ENCODE peak calls at places on chromosomes 6 and 20, in ten cellular contexts. L is endothelial cell; P is stimulated activated CD8-positive, alpha-beta memory T cell treated with anti-CD3 and anti-CD28 coated beads, Interleukin-15, amount 100 ng/mL, for 1 hour; M is fibroblast of the aortic adventitia; R is left cardiac atrium; T is effector memory CD8-positive, alpha-beta T cell; N is glutamatergic neuron; E is skeletal muscle cell; S is EH; J is HTR-8/SVneo. B is an unnamed sample.

GRCh38 chr20:34538671-34539123 is 19.8 kb upstream of the MAP1LC3A start:
- DNase-seq in T (peak), J (peak), E (no peak), L (peak), N (peak), S (peak), M (peak), P (no peak), R (peak), B (peak)

GRCh38 chr6:285030-285771 is 7.1 kb upstream of the DUSP22 start:
- DNase-seq in E (no peak), L (no peak), N (no peak), S (no peak), P (no peak), T (no peak), R (no peak), M (no peak), J (no peak), B (no peak)

GRCh38 chr20:33909331-33909921 is 84.3 kb upstream of the RALY start:
- DNase-seq in E (peak), L (no peak), M (peak), R (no peak), S (peak), J (peak), T (no peak), N (no peak), P (no peak), B (no peak)

GRCh38 chr20:50068041-50068651 is 44.8 kb downstream of the UBE2V1 start:
- DNase-seq in J (no peak), L (no peak), E (no peak), P (no peak), S (peak), M (no peak), R (no peak), N (peak), T (no peak), B (no peak)

GRCh38 chr20:51661609-51662178 is 106.5 kb downstream of the ATP9A start:
- DNase-seq in L (no peak), J (peak), R (no peak), N (no peak), E (no peak), S (peak), T (peak), P (no peak), M (peak), B (no peak)

GRCh38 chr20:11178946-11179654 is 505.3 kb upstream of the JAG1 start:
- DNase-seq in M (peak), L (no peak), J (peak), S (peak), R (no peak), T (no peak), E (no peak), N (no peak), P (no peak), B (no peak)

GRCh38 chr6:97524846-97525245 is 241.8 kb upstream of the MMS22L start:
- DNase-seq in M (no peak), J (no peak), E (no peak), S (no peak), N (peak), L (peak), P (no peak), T (no peak), R (no peak), B (no peak)

GRCh38 chr6:141264101-141264500 is 868.6 kb upstream of the GJE1 start:
- DNase-seq in S (no peak), N (no peak), E (no peak), P (no peak), M (no peak), L (no peak), T (no peak), J (no peak), R (no peak), B (no peak)

GRCh38 chr6:50185006-50185405 is 135.3 kb upstream of the DEFB112 start:
- DNase-seq in M (no peak), R (no peak), L (peak), P (no peak), E (no peak), S (no peak), N (no peak), T (no peak), J (no peak), B (no peak)

GRCh38 chr6:107589934-107590333 is 100.0 kb downstream of the SOBP start:
- DNase-seq in M (no peak), L (no peak), T (no peak), S (no peak), J (no peak), E (no peak), R (no peak), P (no peak), N (no peak), B (no peak)

GRCh38 chr6:35664945-35665344 is 23.8 kb downstream of the FKBP5 start:
- DNase-seq in T (no peak), P (no peak), R (no peak), J (no peak), E (no peak), M (peak), N (no peak), L (no peak), S (no peak), B (no peak)

GRCh38 chr6:90677440-90677839 is 90.6 kb upstream of the MAP3K7 start:
- DNase-seq in E (no peak), T (no peak), N (no peak), P (no peak), S (no peak), J (no peak), M (no peak), R (no peak), L (no peak), B (no peak)

GRCh38 chr6:43733471-43734293 is 36.3 kb upstream of the VEGFA start:
- DNase-seq in S (no peak), J (no peak), P (no peak), R (no peak), L (no peak), T (no peak), E (no peak), N (no peak), M (no peak), B (no peak)

GRCh38 chr6:148952147-148953041 is 205.6 kb downstream of the UST start:
- DNase-seq in N (no peak), P (no peak), E (no peak), R (no peak), L (no peak), S (peak), M (peak), T (no peak), J (no peak), B (no peak)

GRCh38 chr20:59192533-59192896 is 28.9 kb downstream of the ZNF831 start:
- DNase-seq in J (no peak), T (no peak), N (no peak), L (no peak), E (no peak), P (no peak), S (no peak), R (no peak), M (no peak), B (no peak)

B was measured in psoas muscle.